ENCODE peak calls at places on chromosome 22, in eight cellular contexts. C is endothelial cell; M is left cardiac atrium; I is stimulated activated CD4-positive, alpha-beta T cell treated with anti-CD3 and anti-CD28 coated beads, Interleukin-4, amount 100 ng/mL, for 48 hours; E is NCI-H1436; V is GM10248; N is SJSA1; S is NCI-H748 treated with DMSO at 0.1 percent for 48 hours. O is an unnamed sample.

GRCh38 chr22:32576553-32577255 is 102.1 kb downstream of the FBXO7 start:
- DNase-seq in S (no peak), I (no peak), C (no peak), V (no peak), M (no peak), E (no peak), N (no peak), O (no peak)

GRCh38 chr22:26548984-26549383 is 36.7 kb upstream of the TFIP11 start:
- DNase-seq in C (no peak), S (no peak), I (no peak), M (no peak), V (no peak), E (no peak), N (no peak), O (no peak)

GRCh38 chr22:42330953-42331525 is 60.6 kb upstream of the TCF20 start:
- DNase-seq in N (no peak), M (no peak), C (no peak), S (peak; percentile 16), V (no peak), I (no peak), E (peak; percentile 73), O (no peak)

GRCh38 chr22:44738347-44738715 is 14.0 kb upstream of the ARHGAP8 start:
- DNase-seq in C (no peak), I (no peak), E (no peak), N (no peak), V (no peak), M (no peak), S (no peak), O (no peak)

GRCh38 chr22:44400763-44401060 is 88.0 kb upstream of the SHISAL1 start:
- DNase-seq in S (no peak), V (no peak), N (peak; percentile 7), I (no peak), M (no peak), C (peak; percentile 0), E (no peak), O (no peak)

GRCh38 chr22:41578114-41578513 is 11.5 kb downstream of the PMM1 start:
- DNase-seq in S (no peak), C (no peak), N (no peak), M (no peak), E (no peak), I (no peak), V (no peak), O (no peak)

GRCh38 chr22:44351685-44352377 is 39.1 kb upstream of the SHISAL1 start:
- DNase-seq in S (no peak), M (no peak), C (no peak), E (no peak), N (peak; percentile 83), I (peak; percentile 32), V (no peak), O (peak; percentile 65)

GRCh38 chr22:27107824-27108223 is 450.4 kb downstream of the MIAT start:
- DNase-seq in I (no peak), M (peak; percentile 81), E (no peak), N (peak; percentile 90), S (no peak), C (no peak), V (no peak), O (no peak)

GRCh38 chr22:37486224-37486845 is at the start of gene MFNG:
- DNase-seq in C (peak; percentile 73), N (no peak), E (peak; percentile 51), M (peak; percentile 80), V (peak; percentile 94), I (peak; percentile 62), S (peak; percentile 3), O (peak; percentile 83)

GRCh38 chr22:36143066-36143815 is 17.3 kb downstream of the APOL3 start:
- DNase-seq in M (no peak), V (no peak), N (no peak), E (no peak), C (no peak), S (no peak), I (no peak), O (no peak)

GRCh38 chr22:45009881-45010531 is at the start of gene PHF21B:
- DNase-seq in V (peak; percentile 49), N (peak; percentile 45), M (peak; percentile 71), E (peak; percentile 88), I (peak; percentile 15), C (peak; percentile 85), S (peak; percentile 54), O (peak; percentile 55)

GRCh38 chr22:27962268-27963191 is 43.5 kb upstream of the PITPNB start:
- DNase-seq in M (no peak), I (no peak), N (no peak), E (no peak), C (no peak), V (no peak), S (no peak), O (no peak)

GRCh38 chr22:50612715-50613221 is 12.2 kb downstream of the MAPK8IP2 start:
- DNase-seq in S (peak; percentile 19), I (no peak), N (no peak), C (no peak), V (peak; percentile 64), M (no peak), E (no peak), O (no peak)

GRCh38 chr22:35742342-35743100 is 24.8 kb downstream of the APOL5 start:
- DNase-seq in V (no peak), C (no peak), I (no peak), N (peak; percentile 75), E (no peak), S (no peak), M (no peak), O (no peak)

GRCh38 chr22:19679476-19680099 is 34.7 kb upstream of the SEPTIN5 start:
- DNase-seq in E (no peak), C (peak; percentile 69), N (peak; percentile 31), V (no peak), S (no peak), I (peak; percentile 51), M (peak; percentile 71), O (peak; percentile 61)

O was measured in stimulated activated effector memory CD8-positive, alpha-beta T cell treated with anti-CD3 and anti-CD28 coated beads, Interleukin-12 subunit alpha, Interleukin-12 subunit beta, amount 100 ng/mL, for 72 hours.